ENCODE peak calls at places on chromosomes 4 and X, in five cellular contexts. Q, D, Y, W and P are unnamed samples.

GRCh38 chr4:31620476-31620875 is 900.3 kb downstream of the PCDH7 start:
- DNase-seq in Q (no peak), D (no peak), Y (no peak), W (no peak), P (no peak)

GRCh38 chr4:113325876-113326615 is 276.6 kb downstream of the ANK2 start:
- DNase-seq in Q (no peak), D (no peak), Y (no peak), W (no peak), P (no peak)

GRCh38 chr4:73844806-73845205 is 8.3 kb upstream of the PF4V1 start:
- DNase-seq in Q (no peak), D (no peak), Y (no peak), W (no peak), P (no peak)

GRCh38 chrX:120769576-120770341 is 105.9 kb downstream of the CT47B1 start:
- DNase-seq in Q (peak), D (no peak), Y (peak), W (no peak), P (peak)

GRCh38 chrX:97132654-97133415 is 249.1 kb downstream of the RPA4 start:
- DNase-seq in Q (no peak), D (no peak), Y (no peak), W (no peak), P (no peak)

GRCh38 chrX:134990475-134991473 is at the start of gene SMIM10:
- DNase-seq in Q (no peak), D (peak), Y (peak), W (no peak), P (peak)

GRCh38 chrX:44872319-44872816 is 620 bp upstream of the KDM6A start:
- DNase-seq in Q (no peak), D (peak), Y (no peak), W (no peak), P (peak)

GRCh38 chr4:21768349-21769310 is 179.9 kb downstream of the KCNIP4 start:
- DNase-seq in Q (peak), D (peak), Y (peak), W (no peak), P (peak)

GRCh38 chrX:78759081-78759480 is 11.6 kb downstream of the LPAR4 start:
- DNase-seq in Q (no peak), D (no peak), Y (no peak), W (no peak), P (no peak)

GRCh38 chr4:98181815-98182214 is 38.5 kb upstream of the STPG2 start:
- DNase-seq in Q (no peak), D (no peak), Y (peak), W (no peak), P (peak)

GRCh38 chr4:167555338-167556022 is 321.2 kb upstream of the SPOCK3 start:
- DNase-seq in Q (no peak), D (no peak), Y (peak), W (no peak), P (no peak)

GRCh38 chr4:149158852-149159251 is 656.8 kb downstream of the IQCM start:
- DNase-seq in Q (no peak), D (no peak), Y (no peak), W (no peak), P (peak)

GRCh38 chr4:52840531-52841350 is 21.4 kb upstream of the RASL11B start:
- DNase-seq in Q (no peak), D (no peak), Y (no peak), W (no peak), P (no peak)

GRCh38 chr4:149029056-149029651 is 586.9 kb upstream of the NR3C2 start:
- DNase-seq in Q (peak), D (no peak), Y (peak), W (no peak), P (peak)

GRCh38 chrX:118528089-118528753 is 32.6 kb downstream of the DOCK11 start:
- DNase-seq in Q (no peak), D (no peak), Y (no peak), W (no peak), P (no peak)

GRCh38 chr4:125390126-125390525 is 75.4 kb downstream of the FAT4 start:
- DNase-seq in Q (no peak), D (no peak), Y (no peak), W (no peak), P (peak)

GRCh38 chr4:148376151-148376550 is 66.1 kb downstream of the NR3C2 start:
- DNase-seq in Q (peak), D (no peak), Y (peak), W (no peak), P (peak)

GRCh38 chr4:150822407-150822806 is 192.7 kb downstream of the LRBA start:
- DNase-seq in Q (no peak), D (no peak), Y (no peak), W (no peak), P (no peak)

GRCh38 chrX:683572-683971 is 53.0 kb downstream of the SHOX start:
- DNase-seq in Q (no peak), D (no peak), Y (no peak), W (no peak), P (no peak)

GRCh38 chr4:181821039-181822004 is 421.9 kb upstream of the TENM3 start:
- DNase-seq in Q (no peak), D (no peak), Y (no peak), W (no peak), P (peak)
- TF ChIP-seq MAFK in Q (no peak), D (no peak), Y (no peak), W (no peak), P (no peak)

GRCh38 chr4:2789801-2790582 is 2.9 kb upstream of the SH3BP2 start:
- DNase-seq in Q (no peak), D (no peak), Y (no peak), W (no peak), P (no peak)

GRCh38 chr4:2789351-2789750 is 3.5 kb upstream of the SH3BP2 start:
- DNase-seq in Q (no peak), D (no peak), Y (no peak), W (no peak), P (no peak)

GRCh38 chr4:2791518-2792395 is 1.1 kb upstream of the SH3BP2 start:
- DNase-seq in Q (no peak), D (no peak), Y (no peak), W (no peak), P (no peak)

GRCh38 chr4:2792396-2792710 is 532 bp upstream of the SH3BP2 start:
- DNase-seq in Q (no peak), D (no peak), Y (no peak), W (no peak), P (no peak)

GRCh38 chr4:2790583-2791517 is 2.0 kb upstream of the SH3BP2 start:
- DNase-seq in Q (no peak), D (no peak), Y (no peak), W (no peak), P (no peak)
- TF ChIP-seq MAFK in Q (no peak), D (no peak), Y (no peak), W (no peak), P (no peak)

DNA sequence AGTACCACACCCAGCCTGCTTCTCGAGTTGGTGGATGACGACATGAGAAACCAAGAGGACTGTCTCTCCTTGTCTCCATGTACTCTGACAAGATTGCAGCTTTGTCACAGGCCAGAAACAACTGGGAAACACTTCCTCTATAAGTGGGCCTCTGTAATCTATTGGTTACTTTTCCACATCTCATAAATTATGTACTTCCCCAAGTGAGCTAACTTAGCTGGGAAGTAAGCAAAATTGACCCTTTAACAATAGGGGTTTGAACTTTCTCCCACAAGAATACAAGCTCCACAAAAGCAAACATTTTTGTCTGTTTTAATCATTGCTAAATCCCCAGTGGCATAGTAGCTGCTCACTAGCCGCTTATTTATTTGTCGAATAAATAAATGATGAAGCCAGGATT is 14.1 kb upstream of the USO1 start:
- DNase-seq in Q (no peak), D (no peak), Y (no peak), W (no peak), P (no peak)
- TF ChIP-seq MAFK in Q (no peak), D (no peak), Y (no peak), W (no peak), P (no peak)

DNA sequence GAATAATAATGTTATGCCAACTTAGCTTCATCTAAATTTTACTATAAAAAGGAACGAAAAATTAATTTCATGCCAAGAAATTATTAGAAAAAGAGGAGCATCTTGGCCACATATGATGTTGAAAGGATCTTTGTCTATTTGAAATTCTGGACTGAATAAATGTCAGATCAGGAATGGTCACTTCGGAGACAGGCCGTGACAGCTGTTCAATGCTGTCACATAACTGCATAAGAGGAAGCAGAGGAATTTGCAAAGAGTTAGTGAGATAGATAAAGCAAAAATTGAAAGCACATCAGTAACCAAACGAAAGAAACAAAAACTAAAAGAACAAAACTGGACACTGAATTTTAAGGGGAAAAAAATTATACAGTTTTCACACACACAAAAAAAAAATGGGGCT is 100.9 kb downstream of the GASK1B start:
- DNase-seq in Q (no peak), D (no peak), Y (no peak), W (no peak), P (no peak)
- TF ChIP-seq MAFK in Q (no peak), D (no peak), Y (no peak), W (no peak), P (no peak)

GRCh38 chrX:26203556-26203955 is 11.3 kb downstream of the MAGEB6 start:
- DNase-seq in Q (no peak), D (no peak), Y (no peak), W (no peak), P (no peak)

GRCh38 chrX:26208012-26208411 is 8.0 kb upstream of the MAGEB5 start:
- DNase-seq in Q (no peak), D (no peak), Y (no peak), W (no peak), P (no peak)
- TF ChIP-seq MAFK in Q (no peak), D (no peak), Y (no peak), W (no peak), P (no peak)